ENCODE peak calls at places on chromosome 17, in five cellular contexts. T is EL; G is activated T-cell treated with anti-CD3 and anti-CD28 coated beads, Interleukin-2, amount 50 U/mL, for 24 hours; F is NCI-H510A; H is nephron progenitor cell. S is an unnamed sample.

GRCh38 chr17:66779186-66779585 is 55.7 kb upstream of the CACNG5 start:
- DNase-seq in T (no peak), G (no peak), F (no peak), H (no peak), S (no peak)

GRCh38 chr17:61400786-61401279 is 1.2 kb downstream of the TBX2 start:
- DNase-seq in T (peak; percentile 75), G (peak; percentile 51), F (no peak), H (no peak), S (no peak)

GRCh38 chr17:34499576-34499975 is 79.8 kb upstream of the TMEM132E start:
- DNase-seq in T (peak; percentile 13), G (no peak), F (no peak), H (peak; percentile 64), S (peak; percentile 6)

GRCh38 chr17:16449121-16449570 is 33.8 kb downstream of the TRPV2 start:
- DNase-seq in T (peak; percentile 40), G (no peak), F (no peak), H (no peak), S (peak; percentile 41)

GRCh38 chr17:7240375-7240774 is 1.1 kb upstream of the PHF23 start:
- DNase-seq in T (no peak), G (no peak), F (no peak), H (no peak), S (no peak)

GRCh38 chr17:38428643-38429371 is 543 bp downstream of the ARHGAP23 start:
- DNase-seq in T (peak; percentile 77), G (peak; percentile 54), F (no peak), H (peak; percentile 50), S (peak; percentile 58)

GRCh38 chr17:29640413-29640812 is 17.7 kb upstream of the CORO6 start:
- DNase-seq in T (peak; percentile 60), G (no peak), F (no peak), H (no peak), S (peak; percentile 18)

GRCh38 chr17:62163847-62164246 is 98.8 kb upstream of the MED13 start:
- DNase-seq in T (no peak), G (no peak), F (peak; percentile 39), H (no peak), S (no peak)

GRCh38 chr17:39555368-39555767 is 52.4 kb downstream of the NEUROD2 start:
- DNase-seq in T (no peak), G (no peak), F (no peak), H (no peak), S (no peak)

GRCh38 chr17:82200135-82200534 is 12.5 kb downstream of the CCDC57 start:
- DNase-seq in T (no peak), G (no peak), F (no peak), H (no peak), S (no peak)

GRCh38 chr17:62637809-62638208 is 10.3 kb downstream of the MRC2 start:
- DNase-seq in T (no peak), G (peak; percentile 21), F (no peak), H (no peak), S (no peak)

GRCh38 chr17:74807376-74807775 is 31.2 kb upstream of the NAT9 start:
- DNase-seq in T (no peak), G (no peak), F (no peak), H (no peak), S (no peak)

GRCh38 chr17:4179071-4179470 is 36.1 kb downstream of the CYB5D2 start:
- DNase-seq in T (peak; percentile 21), G (no peak), F (no peak), H (no peak), S (no peak)

GRCh38 chr17:13921841-13922776 is 147.2 kb upstream of the COX10 start:
- DNase-seq in T (no peak), G (no peak), F (no peak), H (no peak), S (no peak)

GRCh38 chr17:27919120-27919519 is 26.0 kb upstream of the LYRM9 start:
- DNase-seq in T (peak; percentile 6), G (no peak), F (no peak), H (no peak), S (no peak)

GRCh38 chr17:47404006-47404405 is 80.3 kb downstream of the EFCAB13 start:
- DNase-seq in T (no peak), G (no peak), F (no peak), H (no peak), S (no peak)

GRCh38 chr17:68200689-68201424 is 47.0 kb upstream of the AMZ2 start:
- DNase-seq in T (peak; percentile 80), G (peak; percentile 87), F (peak; percentile 74), H (peak; percentile 90), S (peak; percentile 59)

GRCh38 chr17:81419333-81419885 is 24.2 kb downstream of the BAHCC1 start:
- DNase-seq in T (peak; percentile 96), G (no peak), F (peak; percentile 80), H (peak; percentile 86), S (peak; percentile 70)

GRCh38 chr17:17679748-17680147 is 1.5 kb upstream of the RAI1 start:
- DNase-seq in T (no peak), G (no peak), F (no peak), H (no peak), S (no peak)

GRCh38 chr17:15463363-15463762 is 4.1 kb downstream of the CDRT4 start:
- DNase-seq in T (peak; percentile 85), G (no peak), F (no peak), H (peak; percentile 24), S (peak; percentile 79)

GRCh38 chr17:74192950-74193781 is 10.3 kb upstream of the RPL38 start:
- DNase-seq in T (no peak), G (no peak), F (peak; percentile 81), H (no peak), S (peak; percentile 90)

GRCh38 chr17:17763734-17764133 is 73.1 kb downstream of the SREBF1 start:
- DNase-seq in T (no peak), G (no peak), F (no peak), H (no peak), S (no peak)

GRCh38 chr17:80629298-80630028 is 84.8 kb downstream of the RPTOR start:
- DNase-seq in T (no peak), G (no peak), F (no peak), H (no peak), S (no peak)

GRCh38 chr17:17036520-17036998 is 5.7 kb upstream of the MPRIP start:
- DNase-seq in T (no peak), G (no peak), F (no peak), H (no peak), S (no peak)

GRCh38 chr17:49730787-49731441 is 23.1 kb upstream of the SLC35B1 start:
- DNase-seq in T (no peak), G (no peak), F (no peak), H (no peak), S (no peak)

GRCh38 chr17:27532269-27533067 is 76.2 kb downstream of the KSR1 start:
- DNase-seq in T (no peak), G (no peak), F (peak; percentile 80), H (no peak), S (no peak)

GRCh38 chr17:29344201-29344856 is 45.8 kb upstream of the TAOK1 start:
- DNase-seq in T (no peak), G (no peak), F (no peak), H (no peak), S (no peak)

GRCh38 chr17:44171931-44172455 is 1.5 kb downstream of the ASB16 start:
- DNase-seq in T (no peak), G (no peak), F (no peak), H (no peak), S (no peak)

GRCh38 chr17:39954876-39955275 is 7.9 kb upstream of the GSDMA start:
- DNase-seq in T (no peak), G (no peak), F (no peak), H (no peak), S (no peak)

GRCh38 chr17:21166599-21167265 is 40.0 kb downstream of the DHRS7B start:
- DNase-seq in T (no peak), G (no peak), F (no peak), H (no peak), S (no peak)

GRCh38 chr17:60390223-60390622 is 1.7 kb downstream of the USP32 start:
- DNase-seq in T (peak; percentile 83), G (no peak), F (no peak), H (no peak), S (peak; percentile 77)